ENCODE peak calls at places on chromosomes 1 and 21, in four cellular contexts. V is brain microvascular endothelial cell, T is astrocyte of the cerebellum, S is prostate gland. E is an unnamed sample.

GRCh38 chr1:93723733-93724270 is 42.2 kb upstream of the BCAR3 start:
- DNase-seq in V (no peak), T (no peak), S (no peak), E (no peak)

GRCh38 chr1:204814146-204814884 is 56.3 kb upstream of the NFASC start:
- DNase-seq in V (no peak), T (no peak), S (no peak), E (no peak)

GRCh38 chr1:111334169-111334568 is 43.5 kb downstream of the CHIA start:
- DNase-seq in V (peak), T (peak), S (no peak), E (peak)

GRCh38 chr1:52970149-52970548 is 43.1 kb downstream of the SCP2 start:
- DNase-seq in V (no peak), T (peak), S (no peak), E (no peak)

GRCh38 chr1:205048382-205048781 is 5.4 kb downstream of the CNTN2 start:
- DNase-seq in V (no peak), T (no peak), S (no peak), E (no peak)

GRCh38 chr1:221228594-221228993 is 349.4 kb downstream of the HLX start:
- DNase-seq in V (no peak), T (no peak), S (no peak), E (no peak)

GRCh38 chr1:23475134-23475628 is 8.8 kb downstream of the ASAP3 start:
- DNase-seq in V (peak), T (peak), S (peak), E (no peak)

GRCh38 chr21:17191346-17191993 is 321.4 kb upstream of the CXADR start:
- DNase-seq in V (no peak), T (no peak), S (no peak), E (no peak)

GRCh38 chr1:27650527-27651175 is 15.7 kb upstream of the FGR start:
- DNase-seq in V (peak), T (no peak), S (no peak), E (no peak)

GRCh38 chr1:41236781-41237180 is 5.3 kb downstream of the SCMH1 start:
- DNase-seq in V (no peak), T (peak), S (no peak), E (no peak)

GRCh38 chr1:32393136-32393535 is 1.1 kb downstream of the BSDC1 start:
- DNase-seq in V (peak), T (no peak), S (no peak), E (no peak)

GRCh38 chr1:215418876-215419442 is 148.1 kb upstream of the KCTD3 start:
- DNase-seq in V (no peak), T (no peak), S (no peak), E (no peak)

GRCh38 chr1:87335175-87335992 is 6.7 kb downstream of the LMO4 start:
- DNase-seq in V (peak), T (no peak), S (peak), E (no peak)

GRCh38 chr1:33617451-33617850 is 145.0 kb downstream of the ZSCAN20 start:
- DNase-seq in V (no peak), T (no peak), S (no peak), E (no peak)

GRCh38 chr1:23593556-23594148 is 34.4 kb upstream of the ID3 start:
- DNase-seq in V (no peak), T (no peak), S (peak), E (no peak)

GRCh38 chr1:223796210-223796609 is 49.5 kb downstream of the TP53BP2 start:
- DNase-seq in V (no peak), T (no peak), S (no peak), E (no peak)

GRCh38 chr1:34143984-34144383 is 21.0 kb downstream of the CSMD2 start:
- DNase-seq in V (no peak), T (no peak), S (no peak), E (no peak)

GRCh38 chr1:54604572-54605370 is 18.6 kb downstream of the FAM151A start:
- DNase-seq in V (no peak), T (no peak), S (peak), E (no peak)

GRCh38 chr21:36541721-36542139 is 61.8 kb upstream of the CLDN14 start:
- DNase-seq in V (no peak), T (no peak), S (no peak), E (no peak)

GRCh38 chr1:83016354-83016753 is 982.6 kb downstream of the TTLL7 start:
- DNase-seq in V (no peak), T (no peak), S (no peak), E (no peak)

GRCh38 chr1:239725933-239726332 is 339.6 kb downstream of the CHRM3 start:
- DNase-seq in V (no peak), T (no peak), S (no peak), E (no peak)

GRCh38 chr1:87598429-87598828 is 269.7 kb downstream of the LMO4 start:
- DNase-seq in V (no peak), T (no peak), S (no peak), E (no peak)

GRCh38 chr1:159923203-159924024 is 1.9 kb downstream of the TAGLN2 start:
- DNase-seq in V (peak), T (peak), S (peak), E (no peak)

GRCh38 chr1:77430966-77431735 is 149.3 kb downstream of the AK5 start:
- DNase-seq in V (no peak), T (no peak), S (no peak), E (no peak)

GRCh38 chr21:37546949-37547614 is 180.5 kb downstream of the DYRK1A start:
- DNase-seq in V (no peak), T (peak), S (no peak), E (no peak)

GRCh38 chr1:65762081-65762862 is 30.4 kb upstream of the PDE4B start:
- DNase-seq in V (no peak), T (no peak), S (no peak), E (no peak)

GRCh38 chr21:45769239-45769758 is 125.8 kb downstream of the PCBP3 start:
- DNase-seq in V (no peak), T (no peak), S (no peak), E (no peak)

GRCh38 chr1:118934706-118935105 is 53.4 kb downstream of the TBX15 start:
- DNase-seq in V (no peak), T (no peak), S (no peak), E (no peak)

GRCh38 chr1:94384485-94385353 is 33.5 kb upstream of the ABCD3 start:
- DNase-seq in V (no peak), T (no peak), S (no peak), E (peak)

GRCh38 chr1:246147471-246148461 is 359.3 kb downstream of the SMYD3 start:
- DNase-seq in V (no peak), T (no peak), S (no peak), E (no peak)

GRCh38 chr1:229710746-229711145 is 84.7 kb downstream of the URB2 start:
- DNase-seq in V (no peak), T (peak), S (no peak), E (no peak)
- TF ChIP-seq CTCF in V (no peak), T (peak), S (no peak), E (no peak)

GRCh38 chr1:209651148-209651547 is 1.1 kb downstream of the LAMB3 start:
- DNase-seq in V (peak), T (no peak), S (peak), E (no peak)
- H3K4me3 ChIP-seq in V (no peak), T (no peak), S (peak), E (no peak)

GRCh38 chr1:180232521-180233043 is 2.5 kb downstream of the LHX4 start:
- DNase-seq in V (no peak), T (no peak), S (no peak), E (no peak)

GRCh38 chr1:180230416-180230790 is 339 bp downstream of the LHX4 start:
- DNase-seq in V (no peak), T (no peak), S (no peak), E (no peak)

GRCh38 chr1:180233191-180234011 is 3.3 kb downstream of the LHX4 start:
- DNase-seq in V (no peak), T (no peak), S (no peak), E (no peak)

GRCh38 chr1:180230791-180231505 is 884 bp downstream of the LHX4 start:
- DNase-seq in V (no peak), T (no peak), S (no peak), E (no peak)

GRCh38 chr1:180231506-180232420 is 1.7 kb downstream of the LHX4 start:
- DNase-seq in V (no peak), T (no peak), S (no peak), E (peak)
- TF ChIP-seq CTCF in V (peak), T (no peak), S (no peak), E (peak)

GRCh38 chr1:85049735-85050166 is 1.5 kb upstream of the MCOLN3 start:
- DNase-seq in V (no peak), T (no peak), S (no peak), E (no peak)
- H3K4me3 ChIP-seq in V (no peak), T (no peak), S (no peak), E (no peak)

DNA sequence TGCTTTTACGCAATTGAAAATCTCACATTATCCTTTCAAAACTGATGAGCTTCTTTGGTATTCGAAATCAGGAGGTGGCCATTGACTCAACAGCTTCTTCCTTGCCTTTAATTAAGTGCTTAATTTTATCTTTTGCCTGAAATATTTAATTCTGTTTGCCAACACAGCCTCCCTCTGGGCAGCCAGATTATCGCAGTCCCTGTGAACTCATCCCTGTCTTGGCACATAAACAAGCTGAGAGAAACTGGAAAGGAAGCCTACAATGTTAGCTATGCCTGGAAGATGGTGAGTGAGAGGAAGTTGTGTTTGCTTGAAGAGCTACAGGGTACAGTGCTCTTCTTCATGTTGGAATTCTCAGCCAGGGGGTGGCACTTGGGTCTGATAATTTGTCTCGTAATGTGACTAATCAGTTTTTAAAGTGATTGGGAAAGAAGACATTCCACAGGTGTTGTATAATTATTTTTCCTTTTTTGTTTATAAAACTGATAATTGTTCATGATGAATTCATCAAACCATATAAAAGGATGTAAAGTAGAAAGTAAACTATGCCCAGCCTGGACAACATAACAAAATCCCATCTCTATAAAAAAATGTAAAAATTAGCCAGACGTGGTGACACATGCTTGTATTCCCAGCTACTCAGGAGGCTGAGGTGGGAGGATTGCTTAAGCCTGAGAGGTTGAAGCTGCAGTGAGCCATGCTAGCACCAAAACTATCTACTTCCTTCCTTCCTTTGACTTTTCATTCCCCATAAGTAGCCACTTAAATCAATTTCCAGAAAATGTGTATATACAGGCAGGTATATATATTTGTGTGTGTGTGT is 90.1 kb upstream of the RAVER2 start:
- DNase-seq in V (no peak), T (no peak), S (no peak), E (no peak)
- TF ChIP-seq CTCF in V (no peak), T (no peak), S (no peak), E (peak)

GRCh38 chr1:37930246-37931142 is 16.4 kb downstream of the INPP5B start:
- DNase-seq in V (no peak), T (no peak), S (peak), E (no peak)
- H3K4me3 ChIP-seq in V (peak), T (peak), S (peak), E (peak)

GRCh38 chr21:43858806-43859648 is 6.0 kb upstream of the AGPAT3 start:
- DNase-seq in V (no peak), T (no peak), S (no peak), E (no peak)
- TF ChIP-seq CTCF in V (no peak), T (no peak), S (no peak), E (no peak)

DNA sequence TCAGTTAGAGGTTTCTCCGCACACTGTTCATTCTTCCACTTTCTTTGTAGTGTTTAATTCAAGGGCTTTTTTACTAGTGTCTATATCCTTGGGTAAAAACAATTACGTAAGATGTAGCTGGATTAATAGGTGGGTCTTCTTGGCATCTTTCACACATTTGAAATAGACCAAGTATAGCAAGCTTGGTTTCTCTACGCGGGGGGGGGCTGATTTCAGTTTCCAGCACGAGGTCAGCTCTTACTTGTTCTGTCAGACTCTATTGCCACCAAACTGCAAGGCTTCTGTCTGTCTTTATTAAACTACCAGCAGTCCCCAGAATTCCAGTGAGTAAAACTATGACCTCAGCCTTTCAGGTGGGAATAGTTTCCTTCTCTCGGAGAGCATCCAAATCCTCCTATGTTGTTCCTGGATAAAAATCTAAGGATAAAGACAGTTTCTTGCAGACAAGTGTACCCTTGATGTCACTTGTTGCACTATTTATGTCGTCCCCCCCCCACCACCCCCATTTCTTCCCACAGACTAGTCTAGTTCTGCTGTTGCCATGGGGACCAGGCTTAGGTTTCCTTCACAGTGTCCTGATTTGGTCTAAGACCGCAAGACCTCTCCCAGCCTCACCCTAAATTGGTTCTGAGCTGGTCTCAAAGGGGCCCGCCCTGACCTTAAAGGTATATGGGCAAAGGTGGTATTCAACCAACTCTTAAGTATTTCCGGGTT is 17.0 kb downstream of the SPATA46 start:
- DNase-seq in V (no peak), T (no peak), S (no peak), E (no peak)
- H3K4me3 ChIP-seq in V (no peak), T (no peak), S (no peak), E (no peak)

GRCh38 chr1:206467915-206468314 is 2.4 kb upstream of the IKBKE start:
- DNase-seq in V (peak), T (no peak), S (no peak), E (no peak)

GRCh38 chr1:206466840-206467649 is 3.2 kb upstream of the IKBKE start:
- DNase-seq in V (no peak), T (no peak), S (no peak), E (no peak)

GRCh38 chr1:206469933-206470691 is at the start of gene IKBKE:
- DNase-seq in V (peak), T (no peak), S (peak), E (no peak)

GRCh38 chr1:206469411-206469932 is 804 bp upstream of the IKBKE start:
- DNase-seq in V (no peak), T (no peak), S (no peak), E (no peak)

DNA sequence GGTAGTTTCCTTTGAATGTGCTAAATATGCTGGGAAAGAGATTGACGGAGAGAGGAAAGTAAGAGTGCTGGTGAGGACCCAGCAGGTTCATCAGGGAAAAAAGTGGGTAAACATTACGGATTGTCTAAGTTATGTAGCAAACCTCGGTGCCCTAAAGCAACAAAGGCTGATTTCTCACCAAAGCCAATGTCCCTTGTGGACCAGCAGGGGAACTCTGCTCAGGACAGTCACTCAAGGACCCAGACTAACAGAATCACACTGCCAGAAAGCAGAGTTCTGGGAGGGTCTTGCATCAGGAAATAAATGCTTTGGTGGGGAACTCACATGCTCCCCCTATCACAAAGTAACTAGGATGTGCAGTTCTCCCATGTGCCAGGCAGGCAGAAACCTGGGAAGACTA is 1.7 kb upstream of the IKBKE start:
- DNase-seq in V (no peak), T (no peak), S (no peak), E (no peak)
- TF ChIP-seq CTCF in V (no peak), T (no peak), S (no peak), E (no peak)